ENCODE peak calls at places on chromosomes 12 and 14, in seven cellular contexts. S is PC-3, M is HCT116, D is SK-N-SH, H is MM.1S, A is neural progenitor cell, K is OCI-LY7. T is an unnamed sample.
A peak's percentile ranks its signal among the peaks of the same experiment; 100 is the strongest.

GRCh38 chr12:7162691-7163114 is 26.8 kb upstream of the PEX5 start:
- DNase-seq in D (no peak), M (peak; percentile 76), S (peak; percentile 41), A (peak; percentile 58), H (no peak), K (no peak), T (peak; percentile 76)

GRCh38 chr12:80807640-80808288 is 91.1 kb downstream of the MYF5 start:
- DNase-seq in D (no peak), K (no peak), S (peak; percentile 6), A (no peak), M (no peak), H (no peak), T (no peak)

GRCh38 chr14:103721334-103722120 is 5.9 kb downstream of the ZFYVE21 start:
- DNase-seq in D (no peak), K (no peak), A (no peak), M (peak; percentile 86), H (no peak), S (peak; percentile 95), T (no peak)

GRCh38 chr12:94706250-94706661 is 55.9 kb upstream of the TMCC3 start:
- DNase-seq in H (no peak), D (no peak), M (no peak), K (no peak), S (no peak), A (no peak), T (no peak)

GRCh38 chr14:25537846-25538455 is 488.0 kb upstream of the STXBP6 start:
- DNase-seq in D (peak; percentile 26), H (peak; percentile 40), S (peak; percentile 29), K (peak; percentile 30), A (peak; percentile 66), M (no peak), T (peak; percentile 68)

GRCh38 chr14:105469456-105470162 is 5.0 kb upstream of the CRIP2 start:
- DNase-seq in K (no peak), M (no peak), A (no peak), D (no peak), H (no peak), S (no peak), T (no peak)

GRCh38 chr14:88198441-88198840 is 124.6 kb downstream of the KCNK10 start:
- DNase-seq in M (no peak), A (peak; percentile 89), S (no peak), K (no peak), H (no peak), D (no peak), T (no peak)

GRCh38 chr12:8541591-8541990 is 886 bp upstream of the CLEC4E start:
- DNase-seq in S (no peak), A (no peak), D (no peak), K (no peak), M (no peak), H (no peak), T (no peak)

GRCh38 chr12:62771828-62772227 is 163.1 kb downstream of the PPM1H start:
- DNase-seq in D (no peak), M (no peak), K (no peak), S (no peak), H (no peak), A (no peak), T (no peak)

GRCh38 chr14:31263485-31264133 is 56.0 kb upstream of the HECTD1 start:
- DNase-seq in A (no peak), S (peak; percentile 97), D (no peak), K (no peak), H (no peak), M (peak; percentile 47), T (peak; percentile 75)

GRCh38 chr12:51472984-51473383 is 48.4 kb downstream of the SLC4A8 start:
- DNase-seq in M (no peak), D (no peak), S (no peak), K (peak; percentile 3), A (no peak), H (no peak), T (no peak)

GRCh38 chr14:23227566-23227965 is 10.2 kb upstream of the RNF212B start:
- DNase-seq in S (no peak), K (no peak), D (no peak), H (no peak), A (no peak), M (no peak), T (no peak)

DNA sequence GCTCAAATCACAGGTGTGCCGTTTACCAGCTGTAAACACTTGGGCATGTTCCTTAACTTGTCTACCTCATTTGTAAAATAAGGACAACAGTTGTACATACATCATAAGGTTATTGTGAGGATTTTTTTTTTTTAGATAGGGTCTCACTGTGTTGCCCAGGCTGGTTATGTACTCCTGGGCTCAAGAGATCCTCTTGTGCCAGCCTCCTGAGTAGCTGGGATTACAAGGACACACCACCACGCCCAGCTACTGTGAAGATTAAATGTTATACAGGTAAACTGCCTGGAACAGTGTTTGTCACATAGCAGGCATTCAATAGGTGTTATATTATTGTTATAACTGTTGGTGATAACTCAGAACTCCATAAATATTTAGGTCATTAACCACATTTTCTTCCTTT is 12.7 kb downstream of the TMED10 start:
- DNase-seq in S (no peak), D (no peak), A (no peak), M (no peak), H (no peak), K (no peak), T (no peak)
- H3K27ac ChIP-seq in S (no peak overlapping the region), D (no peak overlapping the region), A (no peak overlapping the region), M (no peak overlapping the region), H (no peak overlapping the region), K (no peak overlapping the region), T (no peak overlapping the region)

DNA sequence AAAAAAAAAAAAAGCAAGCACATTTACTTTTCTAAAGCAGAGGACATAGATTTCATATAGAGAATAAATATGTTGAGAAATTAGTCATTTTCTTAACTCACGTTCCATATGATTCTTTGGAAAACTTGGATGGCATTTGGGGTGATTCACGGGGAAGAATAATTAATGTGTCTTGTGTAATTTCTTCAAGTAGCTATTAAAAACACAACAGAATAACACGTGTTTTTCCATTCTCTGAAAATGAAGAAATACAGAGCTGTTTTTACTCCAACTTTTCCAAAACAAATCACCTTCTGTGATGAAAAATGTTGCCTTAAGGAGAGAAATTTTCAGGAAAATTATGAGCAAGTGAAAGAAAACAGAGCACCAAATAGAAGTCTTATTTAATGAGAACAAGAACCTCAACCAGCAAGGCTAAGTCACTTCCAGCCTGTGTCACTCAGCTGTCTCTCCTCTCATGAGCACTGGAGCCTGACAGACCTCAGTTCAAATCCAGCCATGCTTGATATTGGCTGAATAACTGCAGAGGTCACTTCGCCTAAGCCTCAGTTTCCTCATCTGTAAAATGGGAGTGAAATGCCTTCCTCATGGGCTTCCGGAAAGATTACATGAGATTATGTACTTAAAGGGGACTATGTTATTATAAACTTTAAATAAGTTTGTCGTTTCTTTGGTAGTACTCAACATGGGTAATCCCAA is 42.8 kb upstream of the NUAK1 start:
- DNase-seq in H (no peak), M (no peak), S (no peak), A (no peak), D (no peak), K (no peak), T (no peak)
- TF ChIP-seq EZH2phosphoT487 in H (no peak), M (no peak), S (no peak), A (no peak), D (no peak), K (no peak), T (no peak)

DNA sequence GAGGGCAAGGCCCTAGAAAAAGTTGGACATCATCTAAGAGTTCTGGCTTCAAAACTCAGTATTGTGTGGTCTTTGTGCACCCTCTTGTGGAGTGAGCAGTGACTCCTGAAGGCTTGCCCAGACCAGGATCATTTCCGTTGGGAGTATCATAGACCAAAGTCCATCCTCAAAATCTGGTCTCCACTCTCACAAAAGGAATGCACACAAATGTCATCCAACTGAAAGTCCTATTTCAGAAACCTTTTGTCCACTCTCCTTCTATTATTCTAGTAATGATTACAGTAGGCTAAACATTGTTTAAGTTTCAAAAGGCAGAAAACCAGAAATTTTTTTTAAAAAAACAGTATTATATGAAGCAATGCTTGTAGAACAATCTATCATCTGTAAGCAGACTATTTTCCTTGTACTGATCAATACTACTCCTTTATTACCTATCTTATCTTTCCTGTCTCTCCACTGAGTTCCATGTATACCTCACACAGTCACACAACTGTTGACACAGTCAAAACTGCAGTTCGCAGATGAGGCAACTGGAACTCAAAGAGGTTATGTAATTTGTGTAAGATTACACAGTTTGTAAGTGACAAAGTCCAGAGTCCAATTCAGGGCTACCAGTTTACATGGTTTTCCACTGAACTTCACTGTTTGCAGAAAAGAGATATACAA is 41.4 kb downstream of the COX16 start:
- DNase-seq in K (peak; percentile 9), D (peak; percentile 63), S (peak; percentile 73), H (no peak), A (peak; percentile 84), M (peak; percentile 38), T (peak; percentile 81)
- TF ChIP-seq CTCF in K (peak; percentile 46), D (peak; percentile 58), S (peak; percentile 82), H (peak; percentile 26), A (peak; percentile 80), M (peak; percentile 51), T (peak; percentile 87)

DNA sequence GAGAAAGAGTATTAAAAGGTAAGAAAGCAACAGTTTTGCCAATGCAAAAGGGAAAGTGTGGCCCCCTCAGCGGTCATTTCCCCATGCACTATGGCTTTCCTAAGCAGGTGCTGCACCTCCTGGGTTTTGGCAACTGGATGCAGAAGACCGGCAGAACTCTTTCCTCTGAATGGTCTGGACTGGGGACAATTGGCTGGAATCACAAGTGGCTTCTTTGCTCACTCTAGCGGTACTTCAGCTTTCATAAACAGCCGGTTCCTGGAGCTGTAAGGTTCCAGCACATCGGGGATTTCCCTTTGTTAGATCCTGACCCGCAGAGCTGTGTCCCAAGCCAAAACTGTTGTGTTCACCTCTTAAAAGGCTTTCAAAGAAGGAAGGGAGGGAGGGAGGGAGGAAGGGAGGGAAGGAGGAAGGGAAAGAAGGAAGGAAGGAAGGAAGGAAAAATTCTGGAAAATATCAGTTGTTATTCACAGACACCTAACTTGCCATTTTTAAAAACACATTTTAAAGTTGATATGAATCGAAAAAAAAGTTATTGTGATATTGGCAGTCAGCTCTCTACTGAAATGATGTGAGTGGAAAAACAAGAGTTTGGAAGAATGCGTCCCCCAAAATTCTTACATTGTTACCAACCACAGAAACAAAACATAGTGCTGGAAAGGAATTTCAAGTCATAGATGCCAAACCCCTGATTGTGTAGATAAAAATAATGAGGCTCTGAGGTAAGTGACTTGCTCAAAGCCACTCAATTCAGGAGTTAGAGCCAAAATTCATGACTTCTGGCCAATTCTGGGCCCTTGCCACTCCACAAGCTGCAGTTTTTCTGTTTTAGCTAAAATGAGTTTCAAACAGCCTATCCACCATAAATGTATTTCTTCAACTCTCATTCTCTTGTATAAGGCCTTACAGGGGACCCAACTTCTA is 220.6 kb upstream of the HMGA2 start:
- DNase-seq in A (peak; percentile 44), H (no peak), S (peak; percentile 92), M (peak; percentile 75), D (no peak), K (no peak), T (peak; percentile 30)
- H3K27ac ChIP-seq in A (no peak overlapping the region), H (no peak overlapping the region), S (peak overlapping the region; percentile 96), M (peak overlapping the region; percentile 94), D (peak overlapping the region; percentile 88), K (no peak overlapping the region), T (peak overlapping the region; percentile 51)